ENCODE peak calls at places on chromosomes 7 and 10, in eight cellular contexts. C is psoas muscle; A is IMR-90; G is activated CD8-positive, alpha-beta T cell treated with anti-CD3 and anti-CD28 coated beads for 36 hours; V is tibial artery; I is uterus; R is AG09319; P is RWPE1. N is an unnamed sample.

GRCh38 chr10:124627851-124628675 is 116.1 kb downstream of the FAM53B start:
- DNase-seq in C (no peak), A (no peak), G (no peak), V (no peak), I (no peak), R (no peak), P (no peak), N (no peak)

GRCh38 chr10:27620425-27621397 is 116.6 kb downstream of the RAB18 start:
- DNase-seq in C (no peak), A (peak; percentile 58), G (no peak), V (peak; percentile 74), I (peak; percentile 64), R (peak; percentile 78), P (no peak), N (no peak)

GRCh38 chr7:153446490-153446889 is 605.7 kb upstream of the DPP6 start:
- DNase-seq in C (no peak), A (no peak), G (no peak), V (no peak), I (no peak), R (no peak), P (no peak), N (no peak)

GRCh38 chr7:77697535-77697831 is 1.2 kb downstream of the RSBN1L start:
- DNase-seq in C (peak; percentile 65), A (no peak), G (no peak), V (peak; percentile 82), I (peak; percentile 38), R (no peak), P (no peak), N (no peak)

GRCh38 chr10:66941491-66941890 is 15.7 kb downstream of the LRRTM3 start:
- DNase-seq in C (no peak), A (no peak), G (no peak), V (no peak), I (no peak), R (no peak), P (no peak), N (no peak)

GRCh38 chr10:3398825-3399646 is 226.5 kb upstream of the PITRM1 start:
- DNase-seq in C (no peak), A (no peak), G (no peak), V (no peak), I (no peak), R (peak; percentile 10), P (no peak), N (no peak)

GRCh38 chr7:51316262-51316665 is 345 bp downstream of the COBL start:
- DNase-seq in C (peak; percentile 80), A (no peak), G (no peak), V (no peak), I (no peak), R (no peak), P (peak; percentile 50), N (peak; percentile 44)

GRCh38 chr10:71868192-71868697 is 17.2 kb upstream of the PSAP start:
- DNase-seq in C (peak; percentile 77), A (peak; percentile 70), G (peak; percentile 33), V (peak; percentile 80), I (peak; percentile 19), R (no peak), P (peak; percentile 73), N (peak; percentile 91)

GRCh38 chr7:150980663-150981062 is 2.5 kb upstream of the KCNH2 start:
- DNase-seq in C (no peak), A (no peak), G (no peak), V (no peak), I (no peak), R (no peak), P (no peak), N (no peak)

GRCh38 chr10:89100680-89101079 is 106.4 kb downstream of the CH25H start:
- DNase-seq in C (no peak), A (peak; percentile 90), G (no peak), V (no peak), I (no peak), R (no peak), P (no peak), N (no peak)

GRCh38 chr10:114874827-114875541 is 53.4 kb downstream of the FHIP2A start:
- DNase-seq in C (no peak), A (peak; percentile 38), G (peak; percentile 51), V (no peak), I (peak; percentile 29), R (no peak), P (no peak), N (no peak)

GRCh38 chr10:103193820-103194529 is 903 bp upstream of the NT5C2 start:
- DNase-seq in C (no peak), A (peak; percentile 8), G (no peak), V (no peak), I (peak; percentile 27), R (peak; percentile 53), P (peak; percentile 34), N (peak; percentile 77)

GRCh38 chr10:5305374-5305773 is 59.4 kb upstream of the UCN3 start:
- DNase-seq in C (no peak), A (no peak), G (no peak), V (no peak), I (no peak), R (peak; percentile 55), P (no peak), N (no peak)

GRCh38 chr7:18064242-18064838 is 36.7 kb upstream of the PRPS1L1 start:
- DNase-seq in C (no peak), A (no peak), G (peak; percentile 43), V (no peak), I (no peak), R (no peak), P (no peak), N (peak; percentile 49)
- TF ChIP-seq CTCF in C (peak; percentile 42), A (peak; percentile 30), G (peak; percentile 19), V (peak; percentile 49), I (peak; percentile 55), R (peak; percentile 59), P (no peak), N (peak; percentile 46)

DNA sequence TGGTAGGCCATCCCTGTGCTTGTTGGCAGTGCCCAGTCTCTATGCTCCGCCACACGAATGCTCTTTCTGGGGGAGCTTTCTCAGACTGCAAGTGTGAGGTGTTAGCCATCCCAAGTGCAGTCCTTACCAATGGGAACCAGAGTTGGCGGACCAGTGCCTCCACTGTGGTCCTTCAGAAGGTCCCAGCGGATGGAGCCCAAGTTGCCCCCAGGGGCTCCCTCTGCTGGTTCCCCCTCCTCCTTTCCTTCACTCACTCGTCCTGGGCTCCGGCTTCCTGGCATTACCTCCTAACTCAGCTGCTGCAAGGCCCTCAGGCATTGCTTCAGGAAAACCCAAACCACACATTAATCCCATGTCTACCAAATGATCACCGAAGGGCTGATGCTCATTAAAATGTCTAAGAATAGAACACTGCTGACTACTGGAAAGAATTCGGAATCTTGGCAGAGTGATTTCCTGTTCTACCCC is 139.8 kb downstream of the CUBN start:
- DNase-seq in C (no peak), A (no peak), G (no peak), V (no peak), I (no peak), R (no peak), P (no peak), N (no peak)
- TF ChIP-seq CTCF in C (no peak), A (no peak), G (no peak), V (no peak), I (no peak), R (no peak), P (no peak), N (no peak)

DNA sequence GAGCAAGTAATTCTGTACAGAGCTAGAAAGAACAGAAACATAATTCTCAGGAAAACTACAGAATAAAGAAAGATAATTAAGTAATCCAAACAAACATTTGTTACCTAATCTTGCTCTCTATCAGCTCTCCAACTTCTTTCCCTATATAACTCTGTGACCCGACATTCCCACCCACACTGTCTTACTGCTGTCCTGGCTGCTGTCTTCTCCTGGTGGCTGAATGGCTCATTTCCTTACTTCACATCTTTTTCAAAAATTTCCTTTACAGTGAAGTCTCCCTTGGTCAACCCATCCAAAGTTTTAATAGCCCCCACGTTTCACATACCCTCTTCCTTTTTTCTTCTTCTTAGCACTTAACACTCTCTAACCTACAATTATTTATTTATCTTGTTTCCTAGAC is 64.0 kb downstream of the HYCC1 start:
- DNase-seq in C (no peak), A (no peak), G (no peak), V (no peak), I (no peak), R (no peak), P (no peak), N (no peak)
- TF ChIP-seq CTCF in C (no peak), A (peak; percentile 25), G (no peak), V (no peak), I (no peak), R (no peak), P (no peak), N (no peak)

GRCh38 chr7:2242541-2243482 is 786 bp downstream of the NUDT1 start:
- DNase-seq in C (no peak), A (peak; percentile 20), G (peak; percentile 50), V (no peak), I (no peak), R (no peak), P (peak; percentile 44), N (no peak)
- TF ChIP-seq CTCF in C (no peak), A (no peak), G (no peak), V (no peak), I (no peak), R (no peak), P (no peak), N (no peak)

DNA sequence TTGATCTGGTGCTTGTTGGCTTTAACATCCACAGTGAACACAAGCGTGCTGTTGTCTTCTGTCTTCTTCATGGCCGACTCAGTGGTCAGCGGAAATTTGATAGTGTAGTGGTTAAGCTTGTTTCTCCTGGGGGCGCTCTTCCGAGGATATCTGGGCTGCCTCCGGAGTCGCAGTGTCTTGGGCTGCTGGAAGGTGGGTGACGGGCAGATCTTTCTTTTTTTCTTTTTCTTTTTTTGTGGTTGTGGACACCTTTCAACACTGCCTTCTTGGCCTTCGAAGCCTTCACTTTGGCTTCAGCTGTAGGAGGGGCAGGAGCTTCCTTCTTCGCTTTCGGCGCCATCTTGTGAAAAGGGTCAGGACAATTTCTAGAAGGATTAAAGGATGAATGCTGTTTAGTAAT is 23.8 kb upstream of the RPA3 start:
- DNase-seq in C (no peak), A (no peak), G (no peak), V (no peak), I (no peak), R (no peak), P (no peak), N (no peak)
- TF ChIP-seq CTCF in C (no peak), A (no peak), G (no peak), V (no peak), I (no peak), R (no peak), P (no peak), N (no peak)

GRCh38 chr10:14810969-14811953 is 26.6 kb downstream of the CDNF start:
- DNase-seq in C (no peak), A (no peak), G (no peak), V (no peak), I (no peak), R (no peak), P (no peak), N (no peak)
- TF ChIP-seq CTCF in C (no peak), A (no peak), G (no peak), V (no peak), I (no peak), R (no peak), P (no peak), N (no peak)

GRCh38 chr10:95336702-95337101 is 45.9 kb upstream of the PDLIM1 start:
- DNase-seq in C (no peak), A (no peak), G (no peak), V (no peak), I (no peak), R (no peak), P (no peak), N (no peak)
- TF ChIP-seq CTCF in C (no peak), A (no peak), G (no peak), V (no peak), I (no peak), R (no peak), P (no peak), N (no peak)

GRCh38 chr7:42574693-42575084 is 337.2 kb downstream of the C7orf25 start:
- DNase-seq in C (no peak), A (no peak), G (no peak), V (no peak), I (no peak), R (no peak), P (no peak), N (peak; percentile 31)
- TF ChIP-seq CTCF in C (peak; percentile 11), A (no peak), G (no peak), V (no peak), I (no peak), R (peak; percentile 32), P (no peak), N (peak; percentile 43)

N was measured in MCF 10A.